ENCODE peak calls at places on chromosome 22, in five cellular contexts. C is trophoblast cell, P is H9, S is IMR-90, I is H1. G is an unnamed sample.

GRCh38 chr22:24118689-24119384 is 62.5 kb upstream of the SUSD2 start:
- DNase-seq in I (no peak), C (no peak), P (no peak), S (no peak), G (no peak)

GRCh38 chr22:40463017-40463631 is 92.7 kb downstream of the SGSM3 start:
- DNase-seq in I (no peak), S (no peak), C (no peak), P (no peak), G (no peak)

GRCh38 chr22:35227248-35227647 is 30.0 kb upstream of the HMGXB4 start:
- DNase-seq in I (peak), S (no peak), C (no peak), P (no peak), G (no peak)

GRCh38 chr22:27990879-27991278 is 71.8 kb upstream of the PITPNB start:
- DNase-seq in C (peak), I (peak), P (peak), S (peak), G (peak)

GRCh38 chr22:41664951-41665350 is 23.7 kb downstream of the SNU13 start:
- DNase-seq in S (no peak), C (no peak), I (no peak), P (no peak), G (no peak)

GRCh38 chr22:24102366-24103200 is 78.7 kb upstream of the SUSD2 start:
- DNase-seq in I (no peak), S (no peak), C (no peak), P (no peak), G (no peak)

GRCh38 chr22:41285441-41285819 is 557 bp downstream of the RANGAP1 start:
- DNase-seq in P (peak), S (peak), C (peak), I (peak), G (peak)

GRCh38 chr22:17057959-17058814 is 26.6 kb upstream of the IL17RA start:
- DNase-seq in C (peak), S (peak), P (peak), I (peak), G (peak)

GRCh38 chr22:36659762-36660509 is 43.6 kb downstream of the CACNG2 start:
- DNase-seq in C (peak), I (no peak), S (peak), P (no peak), G (peak)

GRCh38 chr22:50082961-50083461 is 2.2 kb downstream of the MLC1 start:
- DNase-seq in P (no peak), I (no peak), C (no peak), S (no peak), G (no peak)
- H4K91ac ChIP-seq in P (no peak), I (no peak), C (peak), S (no peak), G (no peak)

GRCh38 chr22:44888491-44888941 is 121.3 kb downstream of the PHF21B start:
- DNase-seq in P (peak), I (no peak), S (no peak), C (no peak), G (no peak)
- H4K91ac ChIP-seq in P (no peak), I (no peak), S (no peak), C (no peak), G (no peak)

GRCh38 chr22:47159592-47159991 is 397.1 kb downstream of the TBC1D22A start:
- DNase-seq in C (no peak), S (no peak), I (no peak), P (no peak), G (no peak)
- H4K91ac ChIP-seq in C (no peak), S (no peak), I (peak), P (no peak), G (no peak)

GRCh38 chr22:31087744-31088215 is 6.7 kb downstream of the SMTN start:
- DNase-seq in S (no peak), I (no peak), P (no peak), C (no peak), G (no peak)
- H4K91ac ChIP-seq in S (no peak), I (no peak), P (no peak), C (no peak), G (no peak)

GRCh38 chr22:19724927-19725661 is 1.8 kb downstream of the GP1BB start:
- DNase-seq in P (no peak), I (no peak), S (no peak), C (no peak), G (no peak)

GRCh38 chr22:19728271-19728670 is 4.9 kb downstream of the GP1BB start:
- DNase-seq in I (no peak), P (no peak), S (no peak), C (no peak), G (no peak)

GRCh38 chr22:19728836-19729235 is 5.5 kb downstream of the GP1BB start:
- DNase-seq in C (no peak), I (no peak), S (no peak), P (no peak), G (no peak)

GRCh38 chr22:19729507-19729906 is 6.2 kb downstream of the GP1BB start:
- DNase-seq in C (no peak), S (no peak), I (no peak), P (no peak), G (no peak)

GRCh38 chr22:19727310-19728150 is 4.2 kb downstream of the GP1BB start:
- DNase-seq in S (no peak), P (no peak), I (no peak), C (no peak), G (no peak)
- H4K91ac ChIP-seq in S (no peak), P (no peak), I (no peak), C (no peak), G (peak)

DNA sequence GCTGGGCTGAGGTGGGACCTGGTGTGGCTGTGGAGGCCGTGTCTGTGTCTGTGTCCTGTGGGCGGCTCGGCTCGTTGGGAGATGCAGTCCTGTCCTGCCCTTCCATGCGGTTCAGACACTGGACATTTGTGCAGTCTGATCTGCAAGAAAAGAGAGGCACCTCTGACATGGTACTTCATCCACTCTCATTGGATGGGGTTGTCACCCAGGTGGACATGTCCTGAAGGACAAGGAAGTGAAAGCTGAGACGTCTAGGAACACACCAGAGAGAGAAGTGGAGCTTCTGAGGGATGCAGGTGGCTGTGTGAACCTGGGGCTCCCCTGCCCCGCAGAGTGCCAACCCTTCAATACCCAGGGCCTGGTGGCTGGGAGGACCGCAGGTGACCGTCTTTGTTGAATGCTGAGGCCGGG is 18.4 kb downstream of the TBX1 start:
- DNase-seq in I (no peak), C (no peak), P (no peak), S (no peak), G (no peak)
- H4K91ac ChIP-seq in I (no peak), C (no peak), P (no peak), S (peak), G (no peak)

GRCh38 chr22:39429186-39429585 is 27.6 kb upstream of the MGAT3 start:
- DNase-seq in I (no peak), S (no peak), P (peak), C (no peak), G (no peak)

GRCh38 chr22:39428597-39429071 is 28.2 kb upstream of the MGAT3 start:
- DNase-seq in I (peak), P (peak), S (no peak), C (no peak), G (no peak)

GRCh38 chr22:39430576-39431150 is 26.1 kb upstream of the MGAT3 start:
- DNase-seq in C (no peak), P (peak), S (no peak), I (no peak), G (no peak)

GRCh38 chr22:39431216-39431801 is 25.5 kb upstream of the MGAT3 start:
- DNase-seq in I (no peak), S (no peak), C (no peak), P (no peak), G (no peak)

DNA sequence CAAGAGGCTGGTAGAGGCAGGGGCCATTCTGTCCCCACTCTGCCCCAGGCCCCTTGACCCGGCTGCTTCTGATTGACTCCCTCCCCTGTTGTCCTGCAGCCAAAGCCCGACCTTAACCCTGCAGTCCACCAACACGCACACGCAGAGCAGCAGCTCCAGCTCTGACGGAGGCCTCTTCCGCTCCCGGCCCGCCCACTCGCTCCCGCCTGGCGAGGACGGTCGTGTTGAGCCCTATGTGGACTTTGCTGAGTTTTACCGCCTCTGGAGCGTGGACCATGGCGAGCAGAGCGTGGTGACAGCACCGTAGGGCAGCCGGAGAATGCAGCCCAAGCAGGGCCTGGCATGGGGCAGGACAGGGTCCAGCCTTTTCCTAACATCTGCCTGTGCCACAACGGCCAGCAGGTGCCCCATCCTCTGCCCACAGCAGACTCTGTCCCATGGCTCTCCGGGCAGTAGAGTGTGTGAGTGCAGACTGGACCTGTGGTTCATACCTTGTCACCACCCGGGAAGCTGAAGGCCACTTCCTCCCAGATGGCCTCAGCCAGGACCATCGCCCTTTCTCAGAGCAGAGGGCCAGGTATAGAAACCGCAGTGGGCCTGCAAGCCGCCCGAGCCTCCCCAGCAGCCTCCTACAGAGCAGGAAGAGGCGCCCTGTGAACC is 26.8 kb upstream of the MGAT3 start:
- DNase-seq in P (peak), S (no peak), C (no peak), I (no peak), G (no peak)
- H4K91ac ChIP-seq in P (no peak), S (no peak), C (no peak), I (peak), G (peak)

GRCh38 chr22:38051261-38051660 is 5.9 kb upstream of the PICK1 start:
- DNase-seq in P (no peak), S (no peak), I (no peak), C (no peak), G (no peak)

GRCh38 chr22:38050720-38051119 is 6.5 kb upstream of the PICK1 start:
- DNase-seq in S (no peak), I (no peak), P (no peak), C (no peak), G (no peak)

GRCh38 chr22:38056969-38057841 is at the start of gene PICK1:
- DNase-seq in S (peak), C (peak), I (peak), P (peak), G (peak)

GRCh38 chr22:38049812-38050619 is 7.2 kb upstream of the PICK1 start:
- DNase-seq in S (no peak), P (no peak), C (no peak), I (no peak), G (no peak)

DNA sequence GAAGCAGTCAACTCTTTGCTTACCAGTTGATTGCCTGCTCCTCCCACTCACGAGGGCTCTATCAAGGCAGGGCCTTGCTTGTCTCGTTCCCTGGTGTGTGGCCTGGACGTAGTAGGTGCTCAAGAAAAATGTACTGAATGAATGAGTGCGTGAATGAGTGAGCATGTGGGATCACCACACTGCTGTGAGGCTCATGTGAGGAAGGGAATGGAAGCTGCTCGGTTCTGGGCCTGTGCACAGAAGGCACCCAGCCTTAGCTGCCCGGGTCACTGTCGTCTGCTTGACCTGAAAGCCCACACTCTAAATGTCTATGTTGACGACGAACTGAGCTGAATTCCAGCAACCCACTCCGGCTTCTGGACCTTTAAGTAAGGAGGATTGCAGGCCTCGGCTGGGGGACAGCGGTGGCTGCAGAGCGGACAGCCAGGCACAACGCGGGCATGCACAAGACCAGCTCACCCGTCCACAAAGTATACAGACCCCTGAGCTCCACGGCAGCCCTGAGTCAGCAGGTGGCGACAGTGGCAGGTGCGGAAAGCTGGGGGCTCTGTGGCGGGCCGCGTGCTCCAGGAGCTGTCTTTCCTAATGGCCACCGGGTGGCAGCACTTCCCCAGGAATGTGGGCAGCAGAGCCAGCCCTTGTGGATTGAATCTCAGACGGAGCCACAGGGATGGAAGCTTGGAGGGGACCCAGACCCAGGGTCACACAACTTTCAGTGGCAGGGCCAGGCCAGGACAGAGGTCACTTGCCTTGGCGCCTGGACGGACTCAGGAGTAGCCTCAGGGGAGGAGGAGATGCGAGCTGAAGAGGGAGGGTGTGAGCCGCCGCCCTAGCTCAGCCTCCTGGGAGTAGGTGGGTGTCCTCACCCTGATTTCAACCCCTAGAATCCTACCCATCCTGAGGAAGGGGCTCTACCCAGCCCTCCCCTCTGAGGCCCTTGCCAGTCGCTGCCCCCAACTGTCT is 5.0 kb upstream of the PICK1 start:
- DNase-seq in S (peak), P (peak), I (peak), C (peak), G (peak)
- H4K91ac ChIP-seq in S (peak), P (no peak), I (peak), C (no peak), G (peak)

GRCh38 chr22:22855617-22856308 is 31.9 kb upstream of the IGLL5 start:
- DNase-seq in C (peak), I (peak), P (peak), S (no peak), G (no peak)
- H4K91ac ChIP-seq in C (no peak), I (no peak), P (no peak), S (no peak), G (no peak)

GRCh38 chr22:44200451-44200850 is 19.7 kb downstream of the PARVG start:
- DNase-seq in C (no peak), I (no peak), S (no peak), P (no peak), G (no peak)
- H4K91ac ChIP-seq in C (no peak), I (no peak), S (no peak), P (no peak), G (no peak)